ENCODE peak calls at places on chromosomes 16 and 17, in five cellular contexts. W, D, E, F and A are unnamed samples.

GRCh38 chr17:78168906-78169793 is 769 bp downstream of the SYNGR2 start:
- DNase-seq in W (no peak), D (no peak), E (peak; percentile 33), F (peak; percentile 51), A (no peak)

GRCh38 chr17:57075193-57075592 is 9.9 kb upstream of the AKAP1 start:
- DNase-seq in W (no peak), D (no peak), E (no peak), F (no peak), A (no peak)

GRCh38 chr17:48215583-48216139 is 108.1 kb downstream of the SNX11 start:
- DNase-seq in W (peak; percentile 56), D (no peak), E (peak; percentile 28), F (no peak), A (peak; percentile 69)

GRCh38 chr17:78591263-78591671 is 14.1 kb upstream of the DNAH17 start:
- DNase-seq in W (no peak), D (no peak), E (no peak), F (no peak), A (no peak)

GRCh38 chr16:66342294-66342900 is 24.1 kb upstream of the CDH5 start:
- DNase-seq in W (no peak), D (peak; percentile 39), E (no peak), F (peak; percentile 35), A (peak; percentile 32)

GRCh38 chr16:17286443-17286842 is 184.3 kb downstream of the XYLT1 start:
- DNase-seq in W (no peak), D (no peak), E (no peak), F (no peak), A (no peak)

GRCh38 chr16:48366165-48367093 is 18.8 kb downstream of the SIAH1 start:
- DNase-seq in W (peak; percentile 98), D (no peak), E (peak; percentile 90), F (peak; percentile 47), A (peak; percentile 92)

GRCh38 chr17:40095944-40096791 is 4.2 kb downstream of the NR1D1 start:
- DNase-seq in W (no peak), D (no peak), E (peak; percentile 19), F (peak; percentile 77), A (peak; percentile 34)

GRCh38 chr17:4542726-4543191 is 12.4 kb downstream of the MYBBP1A start:
- DNase-seq in W (no peak), D (no peak), E (no peak), F (no peak), A (no peak)

GRCh38 chr16:48041861-48042435 is 113.8 kb downstream of the ABCC12 start:
- DNase-seq in W (no peak), D (no peak), E (no peak), F (no peak), A (no peak)

GRCh38 chr17:68328676-68329075 is 37.4 kb downstream of the ARSG start:
- DNase-seq in W (no peak), D (no peak), E (peak; percentile 7), F (no peak), A (peak; percentile 67)

GRCh38 chr17:45229681-45230409 is 8.2 kb downstream of the FMNL1 start:
- DNase-seq in W (no peak), D (no peak), E (no peak), F (no peak), A (peak; percentile 39)

GRCh38 chr16:67357561-67357960 is 30.9 kb downstream of the LRRC36 start:
- DNase-seq in W (no peak), D (no peak), E (no peak), F (no peak), A (no peak)

GRCh38 chr17:44272954-44273353 is 5.0 kb upstream of the SLC4A1 start:
- DNase-seq in W (no peak), D (no peak), E (no peak), F (no peak), A (no peak)

GRCh38 chr17:56112086-56112485 is 41.2 kb upstream of the ANKFN1 start:
- DNase-seq in W (peak; percentile 50), D (no peak), E (peak; percentile 64), F (no peak), A (no peak)

GRCh38 chr16:9546438-9546786 is 455.0 kb downstream of the HAPSTR1 start:
- DNase-seq in W (no peak), D (no peak), E (no peak), F (no peak), A (no peak)

GRCh38 chr16:55189975-55190636 is 133.9 kb upstream of the IRX6 start:
- DNase-seq in W (no peak), D (peak; percentile 9), E (no peak), F (no peak), A (no peak)

GRCh38 chr16:68401871-68402747 is 46.2 kb downstream of the SMPD3 start:
- DNase-seq in W (peak; percentile 18), D (no peak), E (peak; percentile 68), F (no peak), A (peak; percentile 90)

GRCh38 chr17:31654936-31655335 is 204.1 kb downstream of the COPRS start:
- DNase-seq in W (peak; percentile 25), D (no peak), E (peak; percentile 12), F (no peak), A (no peak)

GRCh38 chr16:21101631-21102420 is 48.8 kb downstream of the DNAH3 start:
- DNase-seq in W (peak; percentile 36), D (no peak), E (peak; percentile 20), F (peak; percentile 32), A (peak; percentile 49)

GRCh38 chr17:64081802-64082799 is 47.8 kb downstream of the ERN1 start:
- DNase-seq in W (peak; percentile 86), D (no peak), E (peak; percentile 82), F (peak; percentile 78), A (peak; percentile 86)

GRCh38 chr17:49343273-49343672 is 18.8 kb downstream of the ZNF652 start:
- DNase-seq in W (no peak), D (no peak), E (peak; percentile 78), F (peak; percentile 42), A (peak; percentile 28)

GRCh38 chr17:33492731-33493260 is 199.7 kb upstream of the ASIC2 start:
- DNase-seq in W (peak; percentile 36), D (no peak), E (no peak), F (no peak), A (peak; percentile 6)

GRCh38 chr17:81193470-81194224 is 27.6 kb upstream of the AATK start:
- DNase-seq in W (no peak), D (no peak), E (no peak), F (no peak), A (no peak)

GRCh38 chr17:48483471-48484131 is 47.2 kb downstream of the HOXB1 start:
- DNase-seq in W (peak; percentile 96), D (no peak), E (peak; percentile 100), F (peak; percentile 92), A (peak; percentile 97)

GRCh38 chr17:11296994-11297393 is 56.0 kb downstream of the SHISA6 start:
- DNase-seq in W (no peak), D (no peak), E (no peak), F (peak; percentile 2), A (peak; percentile 2)

GRCh38 chr17:11506635-11507034 is 91.6 kb upstream of the DNAH9 start:
- DNase-seq in W (no peak), D (no peak), E (no peak), F (peak; percentile 3), A (peak; percentile 2)

GRCh38 chr17:66580601-66581385 is 254.1 kb upstream of the CACNG5 start:
- DNase-seq in W (peak; percentile 91), D (no peak), E (peak; percentile 28), F (no peak), A (peak; percentile 56)

DNA sequence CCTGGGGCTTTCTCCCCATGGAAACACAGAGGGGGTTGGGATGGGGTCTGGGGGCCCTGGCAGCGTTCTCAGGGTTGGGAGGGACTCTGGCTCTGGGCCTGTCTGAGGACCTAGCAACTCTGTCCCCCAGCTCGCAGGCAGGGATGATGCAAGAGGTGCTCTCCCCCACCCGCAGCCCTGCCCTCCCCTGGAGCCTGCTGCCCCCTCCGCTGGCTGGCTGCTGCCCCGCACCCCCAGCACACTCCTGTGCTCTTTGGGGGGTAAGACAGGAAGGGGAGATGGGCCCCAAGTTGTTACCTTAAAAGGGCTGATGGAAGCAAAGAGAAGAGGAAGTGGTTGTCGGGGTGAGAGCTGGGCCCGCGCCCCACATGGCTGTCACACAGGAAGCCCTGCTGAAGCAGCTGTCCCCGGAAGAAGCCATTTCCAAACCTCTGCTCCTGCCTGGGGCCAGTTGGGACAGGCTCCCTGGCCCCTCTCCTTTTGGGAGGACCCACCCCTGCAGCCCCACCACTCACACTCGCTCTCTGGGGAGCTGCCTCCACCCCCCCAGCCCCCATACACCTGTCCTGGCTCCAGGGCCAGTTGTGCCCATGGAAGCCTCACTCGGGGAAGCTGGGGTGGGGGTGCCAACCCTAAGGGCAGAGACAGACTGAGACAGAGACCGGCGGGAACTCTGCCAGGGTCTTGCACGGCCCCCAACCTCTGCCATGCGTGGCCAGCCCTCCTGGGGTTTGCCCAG is 2.5 kb downstream of the CORO1A start:
- DNase-seq in W (no peak), D (no peak), E (no peak), F (peak; percentile 90), A (no peak)
- H3K4me3 ChIP-seq in W (no peak overlapping the region), D (no peak overlapping the region), E (no peak overlapping the region), F (peak overlapping the region; percentile 86), A (no peak overlapping the region)

GRCh38 chr17:19364699-19365498 is 2.4 kb upstream of the B9D1 start:
- DNase-seq in W (no peak), D (no peak), E (no peak), F (no peak), A (no peak)
- TF ChIP-seq CTCF in W (no peak), D (no peak), E (no peak), F (no peak), A (no peak)

GRCh38 chr17:79803997-79804855 is 7.3 kb upstream of the CBX8 start:
- DNase-seq in W (peak; percentile 29), D (no peak), E (no peak), F (peak; percentile 66), A (no peak)

GRCh38 chr17:79804856-79805696 is 8.2 kb upstream of the CBX8 start:
- DNase-seq in W (no peak), D (no peak), E (no peak), F (no peak), A (no peak)

GRCh38 chr17:79802736-79803420 is 6.0 kb upstream of the CBX8 start:
- DNase-seq in W (no peak), D (no peak), E (no peak), F (no peak), A (no peak)

GRCh38 chr17:79802039-79802735 is 5.3 kb upstream of the CBX8 start:
- DNase-seq in W (no peak), D (no peak), E (no peak), F (no peak), A (no peak)

GRCh38 chr17:79803421-79803996 is 6.6 kb upstream of the CBX8 start:
- DNase-seq in W (no peak), D (no peak), E (no peak), F (no peak), A (no peak)
- H3K4me3 ChIP-seq in W (no peak overlapping the region), D (no peak overlapping the region), E (no peak overlapping the region), F (no peak overlapping the region), A (no peak overlapping the region)

DNA sequence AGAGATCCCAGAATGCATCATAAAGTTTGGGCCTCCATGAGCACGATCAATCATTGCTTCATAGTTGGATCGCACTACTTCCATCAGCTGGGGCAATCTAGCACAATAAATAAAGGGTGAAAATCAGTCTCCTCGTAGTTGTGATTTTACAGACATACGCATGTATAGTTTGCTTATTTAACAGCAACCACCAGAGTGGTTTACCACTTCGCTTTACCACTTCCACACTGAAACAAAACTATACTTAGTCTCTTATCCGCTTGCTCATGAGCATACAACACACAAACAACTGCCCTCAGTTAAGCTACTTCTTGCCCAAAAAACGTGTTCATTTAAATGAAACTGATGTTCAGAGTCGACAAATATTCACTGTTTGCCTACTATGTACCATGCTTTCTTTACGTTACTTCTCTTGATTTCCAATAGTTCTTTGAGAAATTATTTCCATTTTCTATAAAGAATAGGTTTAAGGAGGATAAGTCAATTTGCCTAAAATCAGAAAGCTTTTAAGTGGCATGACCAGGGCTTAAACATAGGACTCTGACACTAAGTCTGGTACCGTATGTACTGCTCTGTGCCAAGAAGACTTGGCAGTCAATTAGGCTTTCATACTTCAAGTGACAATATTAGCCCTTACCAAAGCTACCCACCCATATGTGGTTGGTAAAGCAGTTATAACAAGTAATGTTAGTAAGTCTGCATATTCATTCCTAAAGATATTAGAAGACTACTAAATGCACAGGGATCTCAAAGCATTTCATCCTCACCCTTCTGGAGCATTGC is 22.0 kb downstream of the SETD6 start:
- DNase-seq in W (no peak), D (no peak), E (no peak), F (no peak), A (no peak)
- TF ChIP-seq CTCF in W (no peak), D (no peak), E (no peak), F (no peak), A (no peak)